ENCODE peak calls at places on chromosomes 1 and 21, in ten cellular contexts. One of them, this sample, is unnamed.
A peak's percentile ranks its signal among the peaks of the same experiment; 100 is the strongest.

GRCh38 chr21:32844653-32845443 is 73.3 kb upstream of the PAXBP1 start:
- DNase-seq in colonic mucosa: no peak
- DNase-seq in mesendoderm: peak; percentile 16
- DNase-seq in breast epithelium: no peak
- DNase-seq in hepatocyte: peak; percentile 19
- DNase-seq in CD4-positive, CD25-positive, alpha-beta regulatory T cell: no peak
- DNase-seq in heart left ventricle: no peak
- DNase-seq in endodermal cell: no peak
- DNase-seq in naive thymus-derived CD4-positive, alpha-beta T cell: no peak
- DNase-seq in mammary epithelial cell: peak; percentile 60
- DNase-seq in this sample: no peak

GRCh38 chr1:93113127-93113526 is 34.0 kb downstream of the MTF2 start:
- DNase-seq in colonic mucosa: no peak
- DNase-seq in mesendoderm: peak; percentile 24
- DNase-seq in breast epithelium: no peak
- DNase-seq in hepatocyte: no peak
- DNase-seq in CD4-positive, CD25-positive, alpha-beta regulatory T cell: no peak
- DNase-seq in heart left ventricle: no peak
- DNase-seq in endodermal cell: no peak
- DNase-seq in naive thymus-derived CD4-positive, alpha-beta T cell: no peak
- DNase-seq in mammary epithelial cell: no peak
- DNase-seq in this sample: no peak

GRCh38 chr1:212635141-212635601 is 26.6 kb downstream of the ATF3 start:
- DNase-seq in colonic mucosa: no peak
- DNase-seq in mesendoderm: no peak
- DNase-seq in breast epithelium: no peak
- DNase-seq in hepatocyte: no peak
- DNase-seq in CD4-positive, CD25-positive, alpha-beta regulatory T cell: no peak
- DNase-seq in heart left ventricle: no peak
- DNase-seq in endodermal cell: no peak
- DNase-seq in naive thymus-derived CD4-positive, alpha-beta T cell: no peak
- DNase-seq in mammary epithelial cell: no peak
- DNase-seq in this sample: peak; percentile 60

GRCh38 chr1:85554630-85555327 is 25.8 kb upstream of the CCN1 start:
- DNase-seq in colonic mucosa: no peak
- DNase-seq in mesendoderm: no peak
- DNase-seq in breast epithelium: no peak
- DNase-seq in hepatocyte: no peak
- DNase-seq in CD4-positive, CD25-positive, alpha-beta regulatory T cell: no peak
- DNase-seq in heart left ventricle: no peak
- DNase-seq in endodermal cell: no peak
- DNase-seq in naive thymus-derived CD4-positive, alpha-beta T cell: no peak
- DNase-seq in mammary epithelial cell: no peak
- DNase-seq in this sample: no peak

GRCh38 chr1:41735139-41735538 is 183.6 kb downstream of the HIVEP3 start:
- DNase-seq in colonic mucosa: no peak
- DNase-seq in mesendoderm: no peak
- DNase-seq in breast epithelium: no peak
- DNase-seq in hepatocyte: no peak
- DNase-seq in CD4-positive, CD25-positive, alpha-beta regulatory T cell: no peak
- DNase-seq in heart left ventricle: no peak
- DNase-seq in endodermal cell: no peak
- DNase-seq in naive thymus-derived CD4-positive, alpha-beta T cell: no peak
- DNase-seq in mammary epithelial cell: no peak
- DNase-seq in this sample: no peak

GRCh38 chr1:8047686-8048522 is 21.8 kb upstream of the ERRFI1 start:
- DNase-seq in colonic mucosa: no peak
- DNase-seq in mesendoderm: no peak
- DNase-seq in breast epithelium: no peak
- DNase-seq in hepatocyte: peak; percentile 35
- DNase-seq in CD4-positive, CD25-positive, alpha-beta regulatory T cell: no peak
- DNase-seq in heart left ventricle: peak; percentile 45
- DNase-seq in endodermal cell: no peak
- DNase-seq in naive thymus-derived CD4-positive, alpha-beta T cell: no peak
- DNase-seq in mammary epithelial cell: peak; percentile 93
- DNase-seq in this sample: peak; percentile 76

GRCh38 chr21:44542716-44543115 is 2.7 kb upstream of the KRTAP10-1 start:
- DNase-seq in colonic mucosa: no peak
- DNase-seq in mesendoderm: no peak
- DNase-seq in breast epithelium: no peak
- DNase-seq in hepatocyte: no peak
- DNase-seq in CD4-positive, CD25-positive, alpha-beta regulatory T cell: no peak
- DNase-seq in heart left ventricle: no peak
- DNase-seq in endodermal cell: no peak
- DNase-seq in naive thymus-derived CD4-positive, alpha-beta T cell: no peak
- DNase-seq in mammary epithelial cell: no peak
- DNase-seq in this sample: no peak

GRCh38 chr1:180234369-180235076 is 4.5 kb downstream of the LHX4 start:
- DNase-seq in colonic mucosa: peak; percentile 68
- DNase-seq in mesendoderm: peak; percentile 69
- DNase-seq in breast epithelium: no peak
- DNase-seq in hepatocyte: no peak
- DNase-seq in CD4-positive, CD25-positive, alpha-beta regulatory T cell: no peak
- DNase-seq in heart left ventricle: no peak
- DNase-seq in endodermal cell: peak; percentile 86
- DNase-seq in naive thymus-derived CD4-positive, alpha-beta T cell: no peak
- DNase-seq in mammary epithelial cell: no peak
- DNase-seq in this sample: no peak

GRCh38 chr1:163085041-163085903 is 16.1 kb downstream of the RGS4 start:
- DNase-seq in colonic mucosa: no peak
- DNase-seq in mesendoderm: no peak
- DNase-seq in breast epithelium: no peak
- DNase-seq in hepatocyte: no peak
- DNase-seq in CD4-positive, CD25-positive, alpha-beta regulatory T cell: no peak
- DNase-seq in heart left ventricle: no peak
- DNase-seq in endodermal cell: no peak
- DNase-seq in naive thymus-derived CD4-positive, alpha-beta T cell: no peak
- DNase-seq in mammary epithelial cell: no peak
- DNase-seq in this sample: no peak

GRCh38 chr1:50060279-50060678 is 36.5 kb upstream of the AGBL4 start:
- DNase-seq in colonic mucosa: no peak
- DNase-seq in mesendoderm: no peak
- DNase-seq in breast epithelium: no peak
- DNase-seq in hepatocyte: no peak
- DNase-seq in CD4-positive, CD25-positive, alpha-beta regulatory T cell: no peak
- DNase-seq in heart left ventricle: no peak
- DNase-seq in endodermal cell: no peak
- DNase-seq in naive thymus-derived CD4-positive, alpha-beta T cell: no peak
- DNase-seq in mammary epithelial cell: peak; percentile 15
- DNase-seq in this sample: no peak

GRCh38 chr21:40454057-40454456 is 392.9 kb downstream of the DSCAM start:
- DNase-seq in colonic mucosa: no peak
- DNase-seq in mesendoderm: no peak
- DNase-seq in breast epithelium: no peak
- DNase-seq in hepatocyte: no peak
- DNase-seq in CD4-positive, CD25-positive, alpha-beta regulatory T cell: no peak
- DNase-seq in heart left ventricle: no peak
- DNase-seq in endodermal cell: no peak
- DNase-seq in naive thymus-derived CD4-positive, alpha-beta T cell: no peak
- DNase-seq in mammary epithelial cell: no peak
- DNase-seq in this sample: no peak

GRCh38 chr1:59107516-59107915 is 189.4 kb upstream of the FGGY start:
- DNase-seq in colonic mucosa: no peak
- DNase-seq in mesendoderm: no peak
- DNase-seq in breast epithelium: no peak
- DNase-seq in hepatocyte: no peak
- DNase-seq in CD4-positive, CD25-positive, alpha-beta regulatory T cell: no peak
- DNase-seq in heart left ventricle: peak; percentile 77
- DNase-seq in endodermal cell: no peak
- DNase-seq in naive thymus-derived CD4-positive, alpha-beta T cell: no peak
- DNase-seq in mammary epithelial cell: peak; percentile 91
- DNase-seq in this sample: peak; percentile 75

GRCh38 chr21:25563399-25564116 is 43.7 kb downstream of the MRPL39 start:
- DNase-seq in colonic mucosa: no peak
- DNase-seq in mesendoderm: no peak
- DNase-seq in breast epithelium: no peak
- DNase-seq in hepatocyte: no peak
- DNase-seq in CD4-positive, CD25-positive, alpha-beta regulatory T cell: no peak
- DNase-seq in heart left ventricle: no peak
- DNase-seq in endodermal cell: no peak
- DNase-seq in naive thymus-derived CD4-positive, alpha-beta T cell: no peak
- DNase-seq in mammary epithelial cell: no peak
- DNase-seq in this sample: no peak

GRCh38 chr1:1307261-1307907 is 346 bp downstream of the ACAP3 start:
- DNase-seq in colonic mucosa: peak; percentile 65
- DNase-seq in mesendoderm: no peak
- DNase-seq in breast epithelium: no peak
- DNase-seq in hepatocyte: no peak
- DNase-seq in CD4-positive, CD25-positive, alpha-beta regulatory T cell: no peak
- DNase-seq in heart left ventricle: peak; percentile 73
- DNase-seq in endodermal cell: no peak
- DNase-seq in naive thymus-derived CD4-positive, alpha-beta T cell: no peak
- DNase-seq in mammary epithelial cell: no peak
- DNase-seq in this sample: peak; percentile 88

GRCh38 chr21:39196838-39197237 is 13.6 kb upstream of the PSMG1 start:
- DNase-seq in colonic mucosa: no peak
- DNase-seq in mesendoderm: no peak
- DNase-seq in breast epithelium: no peak
- DNase-seq in hepatocyte: no peak
- DNase-seq in CD4-positive, CD25-positive, alpha-beta regulatory T cell: no peak
- DNase-seq in heart left ventricle: no peak
- DNase-seq in endodermal cell: no peak
- DNase-seq in naive thymus-derived CD4-positive, alpha-beta T cell: no peak
- DNase-seq in mammary epithelial cell: no peak
- DNase-seq in this sample: no peak

GRCh38 chr21:39196310-39196709 is 13.1 kb upstream of the PSMG1 start:
- DNase-seq in colonic mucosa: no peak
- DNase-seq in mesendoderm: no peak
- DNase-seq in breast epithelium: no peak
- DNase-seq in hepatocyte: no peak
- DNase-seq in CD4-positive, CD25-positive, alpha-beta regulatory T cell: no peak
- DNase-seq in heart left ventricle: no peak
- DNase-seq in endodermal cell: no peak
- DNase-seq in naive thymus-derived CD4-positive, alpha-beta T cell: no peak
- DNase-seq in mammary epithelial cell: no peak
- DNase-seq in this sample: no peak

GRCh38 chr21:39189857-39190604 is 6.8 kb upstream of the PSMG1 start:
- DNase-seq in colonic mucosa: no peak
- DNase-seq in mesendoderm: no peak
- DNase-seq in breast epithelium: no peak
- DNase-seq in hepatocyte: no peak
- DNase-seq in CD4-positive, CD25-positive, alpha-beta regulatory T cell: no peak
- DNase-seq in heart left ventricle: no peak
- DNase-seq in endodermal cell: no peak
- DNase-seq in naive thymus-derived CD4-positive, alpha-beta T cell: no peak
- DNase-seq in mammary epithelial cell: peak; percentile 53
- DNase-seq in this sample: no peak

GRCh38 chr21:39197448-39197847 is 14.2 kb upstream of the PSMG1 start:
- DNase-seq in colonic mucosa: no peak
- DNase-seq in mesendoderm: no peak
- DNase-seq in breast epithelium: no peak
- DNase-seq in hepatocyte: no peak
- DNase-seq in CD4-positive, CD25-positive, alpha-beta regulatory T cell: no peak
- DNase-seq in heart left ventricle: no peak
- DNase-seq in endodermal cell: no peak
- DNase-seq in naive thymus-derived CD4-positive, alpha-beta T cell: no peak
- DNase-seq in mammary epithelial cell: no peak
- DNase-seq in this sample: no peak

DNA sequence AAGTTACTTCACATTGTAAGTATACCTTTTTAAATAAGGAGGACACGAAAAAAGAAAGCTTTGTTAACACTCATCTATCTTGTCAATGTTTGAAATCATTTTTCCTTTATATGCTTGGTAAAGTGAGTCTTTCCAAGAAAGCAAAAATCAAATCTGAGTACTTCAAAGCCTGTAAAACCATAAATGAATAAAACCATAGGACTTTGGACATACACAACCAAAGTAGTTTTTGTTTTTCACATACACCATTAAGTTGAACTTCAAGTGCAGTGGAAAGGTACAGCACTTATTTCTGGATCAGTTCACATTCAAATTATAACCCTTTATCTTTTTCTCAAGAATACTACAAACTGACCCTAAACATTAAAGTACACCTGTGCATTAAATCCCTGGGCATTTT is 10.1 kb upstream of the PSMG1 start:
- DNase-seq in colonic mucosa: no peak
- DNase-seq in mesendoderm: no peak
- DNase-seq in breast epithelium: no peak
- DNase-seq in hepatocyte: no peak
- DNase-seq in CD4-positive, CD25-positive, alpha-beta regulatory T cell: no peak
- DNase-seq in heart left ventricle: no peak
- DNase-seq in endodermal cell: no peak
- DNase-seq in naive thymus-derived CD4-positive, alpha-beta T cell: no peak
- DNase-seq in mammary epithelial cell: no peak
- DNase-seq in this sample: no peak
- H3K4me3 ChIP-seq in colonic mucosa: no peak overlapping the region
- H3K4me3 ChIP-seq in mesendoderm: no peak overlapping the region
- H3K4me3 ChIP-seq in breast epithelium: no peak overlapping the region
- H3K4me3 ChIP-seq in hepatocyte: no peak overlapping the region
- H3K4me3 ChIP-seq in CD4-positive, CD25-positive, alpha-beta regulatory T cell: no peak overlapping the region
- H3K4me3 ChIP-seq in heart left ventricle: no peak overlapping the region
- H3K4me3 ChIP-seq in endodermal cell: no peak overlapping the region
- H3K4me3 ChIP-seq in naive thymus-derived CD4-positive, alpha-beta T cell: no peak overlapping the region
- H3K4me3 ChIP-seq in mammary epithelial cell: no peak overlapping the region
- H3K4me3 ChIP-seq in this sample: no peak overlapping the region

GRCh38 chr1:5495596-5496410 is 496.4 kb downstream of the NPHP4 start:
- DNase-seq in colonic mucosa: no peak
- DNase-seq in mesendoderm: no peak
- DNase-seq in breast epithelium: no peak
- DNase-seq in hepatocyte: no peak
- DNase-seq in CD4-positive, CD25-positive, alpha-beta regulatory T cell: no peak
- DNase-seq in heart left ventricle: no peak
- DNase-seq in endodermal cell: no peak
- DNase-seq in naive thymus-derived CD4-positive, alpha-beta T cell: no peak
- DNase-seq in mammary epithelial cell: no peak
- DNase-seq in this sample: no peak
- H3K27me3 ChIP-seq in colonic mucosa: no peaks in the 10 kb centered on the region
- H3K27me3 ChIP-seq in mesendoderm: no peaks in the 10 kb centered on the region
- H3K27me3 ChIP-seq in breast epithelium: peaks cover 16% of the 10 kb centered on the region
- H3K27me3 ChIP-seq in hepatocyte: peaks cover 5% of the 10 kb centered on the region
- H3K27me3 ChIP-seq in CD4-positive, CD25-positive, alpha-beta regulatory T cell: no peaks in the 10 kb centered on the region
- H3K27me3 ChIP-seq in heart left ventricle: peaks cover 6% of the 10 kb centered on the region
- H3K27me3 ChIP-seq in endodermal cell: no peaks in the 10 kb centered on the region
- H3K27me3 ChIP-seq in naive thymus-derived CD4-positive, alpha-beta T cell: no peaks in the 10 kb centered on the region
- H3K27me3 ChIP-seq in mammary epithelial cell: no peaks in the 10 kb centered on the region
- H3K27me3 ChIP-seq in this sample: no peaks in the 10 kb centered on the region

GRCh38 chr1:35666916-35667315 is 25.6 kb upstream of the PSMB2 start:
- DNase-seq in colonic mucosa: no peak
- DNase-seq in mesendoderm: no peak
- DNase-seq in breast epithelium: no peak
- DNase-seq in hepatocyte: no peak
- DNase-seq in CD4-positive, CD25-positive, alpha-beta regulatory T cell: no peak
- DNase-seq in heart left ventricle: no peak
- DNase-seq in endodermal cell: no peak
- DNase-seq in naive thymus-derived CD4-positive, alpha-beta T cell: no peak
- DNase-seq in mammary epithelial cell: no peak
- DNase-seq in this sample: no peak
- H3K27ac ChIP-seq in colonic mucosa: no peak overlapping the region
- H3K27ac ChIP-seq in mesendoderm: no peak overlapping the region
- H3K27ac ChIP-seq in breast epithelium: no peak overlapping the region
- H3K27ac ChIP-seq in hepatocyte: no peak overlapping the region
- H3K27ac ChIP-seq in CD4-positive, CD25-positive, alpha-beta regulatory T cell: no peak overlapping the region
- H3K27ac ChIP-seq in heart left ventricle: no peak overlapping the region
- H3K27ac ChIP-seq in endodermal cell: no peak overlapping the region
- H3K27ac ChIP-seq in naive thymus-derived CD4-positive, alpha-beta T cell: no peak overlapping the region
- H3K27ac ChIP-seq in mammary epithelial cell: no peak overlapping the region
- H3K27ac ChIP-seq in this sample: no peak overlapping the region

DNA sequence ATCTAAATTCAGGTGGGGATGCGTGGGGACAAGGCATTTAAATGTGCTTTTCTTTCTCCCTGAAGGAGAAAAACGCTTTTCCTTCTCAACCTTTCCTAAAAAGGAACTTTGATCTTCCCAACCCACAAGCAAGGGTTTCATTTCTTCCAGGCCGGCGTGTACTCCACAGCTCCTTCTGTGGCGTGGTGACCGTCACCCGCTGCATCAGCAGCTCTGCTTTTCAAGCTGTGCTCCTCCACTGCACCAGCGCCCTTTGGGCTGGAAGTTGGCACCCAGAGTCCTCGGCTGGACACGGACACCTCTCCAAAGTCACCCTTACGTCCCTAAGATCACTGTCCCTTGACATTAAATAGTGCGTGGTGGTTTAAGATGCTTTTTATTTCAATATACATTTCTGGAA is 54.3 kb downstream of the PEX14 start:
- DNase-seq in colonic mucosa: no peak
- DNase-seq in mesendoderm: peak; percentile 53
- DNase-seq in breast epithelium: no peak
- DNase-seq in hepatocyte: no peak
- DNase-seq in CD4-positive, CD25-positive, alpha-beta regulatory T cell: no peak
- DNase-seq in heart left ventricle: no peak
- DNase-seq in endodermal cell: no peak
- DNase-seq in naive thymus-derived CD4-positive, alpha-beta T cell: no peak
- DNase-seq in mammary epithelial cell: no peak
- DNase-seq in this sample: no peak
- H3K4me3 ChIP-seq in colonic mucosa: no peak overlapping the region
- H3K4me3 ChIP-seq in mesendoderm: no peak overlapping the region
- H3K4me3 ChIP-seq in breast epithelium: no peak overlapping the region
- H3K4me3 ChIP-seq in hepatocyte: no peak overlapping the region
- H3K4me3 ChIP-seq in CD4-positive, CD25-positive, alpha-beta regulatory T cell: no peak overlapping the region
- H3K4me3 ChIP-seq in heart left ventricle: no peak overlapping the region
- H3K4me3 ChIP-seq in endodermal cell: peak overlapping the region; percentile 50
- H3K4me3 ChIP-seq in naive thymus-derived CD4-positive, alpha-beta T cell: no peak overlapping the region
- H3K4me3 ChIP-seq in mammary epithelial cell: no peak overlapping the region
- H3K4me3 ChIP-seq in this sample: no peak overlapping the region